ENCODE peak calls at places on chromosome 12, in four cellular contexts. X is fibroblast of the aortic adventitia; C is stimulated activated CD4-positive, alpha-beta T cell treated with anti-CD3 and anti-CD28 coated beads, Interleukin-2, amount 100 ng/mL, for 48 hours; N is CMK. R is an unnamed sample.

GRCh38 chr12:59055204-59055839 is 135.0 kb upstream of the LRIG3 start:
- DNase-seq in X (peak), C (no peak), N (no peak), R (no peak)

GRCh38 chr12:127165567-127166392 is 1101.2 kb upstream of the TMEM132C start:
- DNase-seq in X (peak), C (peak), N (peak), R (peak)

GRCh38 chr12:57733928-57734327 is 4.6 kb downstream of the AGAP2 start:
- DNase-seq in X (no peak), C (no peak), N (no peak), R (no peak)

GRCh38 chr12:69685810-69686209 is 13.3 kb downstream of the BEST3 start:
- DNase-seq in X (peak), C (no peak), N (no peak), R (no peak)

GRCh38 chr12:5171701-5172100 is 128.0 kb downstream of the KCNA5 start:
- DNase-seq in X (peak), C (no peak), N (no peak), R (peak)

GRCh38 chr12:27550653-27550975 is 26.6 kb downstream of the PPFIBP1 start:
- DNase-seq in X (no peak), C (no peak), N (no peak), R (peak)

GRCh38 chr12:27966870-27967269 is 5.7 kb downstream of the PTHLH start:
- DNase-seq in X (peak), C (no peak), N (no peak), R (no peak)

GRCh38 chr12:62732861-62733427 is 202.0 kb downstream of the PPM1H start:
- DNase-seq in X (peak), C (no peak), N (no peak), R (peak)

GRCh38 chr12:12916135-12916956 is 25.0 kb downstream of the GPRC5A start:
- DNase-seq in X (peak), C (peak), N (peak), R (peak)

GRCh38 chr12:32789911-32790310 is 34.2 kb upstream of the YARS2 start:
- DNase-seq in X (no peak), C (no peak), N (no peak), R (no peak)

GRCh38 chr12:19882418-19882817 is 443.1 kb downstream of the AEBP2 start:
- DNase-seq in X (peak), C (no peak), N (no peak), R (no peak)

GRCh38 chr12:116717466-116718457 is 20.1 kb downstream of the SPRING1 start:
- DNase-seq in X (peak), C (no peak), N (no peak), R (no peak)

GRCh38 chr12:59823535-59823934 is 227.7 kb downstream of the SLC16A7 start:
- DNase-seq in X (no peak), C (no peak), N (no peak), R (no peak)

GRCh38 chr12:4227046-4227445 is 46.5 kb upstream of the CCND2 start:
- DNase-seq in X (no peak), C (no peak), N (no peak), R (no peak)

GRCh38 chr12:51471465-51471864 is 46.8 kb downstream of the SLC4A8 start:
- DNase-seq in X (no peak), C (no peak), N (no peak), R (no peak)

GRCh38 chr12:50333441-50333840 is 50.1 kb upstream of the LIMA1 start:
- DNase-seq in X (no peak), C (no peak), N (no peak), R (no peak)

GRCh38 chr12:46558696-46559095 is 186.1 kb upstream of the SLC38A2 start:
- DNase-seq in X (peak), C (no peak), N (no peak), R (no peak)

GRCh38 chr12:18581232-18581962 is 156.4 kb downstream of the PLCZ1 start:
- DNase-seq in X (no peak), C (no peak), N (no peak), R (no peak)

R was measured in NB4.